ENCODE peak calls at places on chromosomes 11 and 22, in five cellular contexts. I, J, F, V and X are unnamed samples.

GRCh38 chr22:32204211-32204855 is 540 bp downstream of the RFPL2 start:
- DNase-seq in I (peak; percentile 36), J (no peak), F (no peak), V (no peak), X (peak; percentile 33)

GRCh38 chr11:58495906-58496305 is 12.0 kb downstream of the OR5B21 start:
- DNase-seq in I (no peak), J (no peak), F (no peak), V (no peak), X (no peak)

GRCh38 chr11:114077482-114078305 is 18.2 kb downstream of the ZBTB16 start:
- DNase-seq in I (no peak), J (no peak), F (no peak), V (peak; percentile 51), X (no peak)

GRCh38 chr22:38490915-38491314 is 15.2 kb downstream of the DDX17 start:
- DNase-seq in I (peak; percentile 40), J (no peak), F (peak; percentile 29), V (peak; percentile 73), X (peak; percentile 86)

GRCh38 chr11:117002639-117003305 is 95.5 kb downstream of the SIK3 start:
- DNase-seq in I (no peak), J (no peak), F (no peak), V (no peak), X (no peak)

GRCh38 chr11:129446572-129446971 is 70.9 kb downstream of the BARX2 start:
- DNase-seq in I (no peak), J (no peak), F (no peak), V (no peak), X (no peak)

GRCh38 chr22:37517826-37518450 is 1.3 kb downstream of the CARD10 start:
- DNase-seq in I (no peak), J (no peak), F (no peak), V (no peak), X (no peak)

GRCh38 chr11:75429902-75430691 is 2.9 kb downstream of the KLHL35 start:
- DNase-seq in I (peak; percentile 76), J (no peak), F (peak; percentile 64), V (peak; percentile 71), X (peak; percentile 68)

GRCh38 chr11:134630896-134631295 is 218.9 kb upstream of the B3GAT1 start:
- DNase-seq in I (no peak), J (no peak), F (no peak), V (no peak), X (no peak)

GRCh38 chr22:30205281-30206115 is 41.1 kb downstream of the LIF start:
- DNase-seq in I (peak; percentile 99), J (no peak), F (no peak), V (no peak), X (no peak)

GRCh38 chr22:37240941-37241320 is 3.1 kb downstream of the RAC2 start:
- DNase-seq in I (no peak), J (no peak), F (no peak), V (no peak), X (no peak)

GRCh38 chr11:73157141-73158010 is 15.3 kb upstream of the FCHSD2 start:
- DNase-seq in I (no peak), J (no peak), F (no peak), V (peak; percentile 35), X (no peak)

GRCh38 chr22:47394504-47395440 is 632.3 kb downstream of the TBC1D22A start:
- DNase-seq in I (no peak), J (no peak), F (no peak), V (no peak), X (no peak)
- TF ChIP-seq POLR2A in I (no peak), J (no peak), F (no peak), V (no peak), X (no peak)

GRCh38 chr11:119716475-119717057 is 12.4 kb downstream of the NECTIN1 start:
- DNase-seq in I (no peak), J (peak; percentile 33), F (no peak), V (no peak), X (no peak)
- TF ChIP-seq CTCF in I (no peak), J (peak; percentile 37), F (no peak), V (no peak), X (no peak)

GRCh38 chr22:50326959-50327710 is at the start of gene DENND6B:
- DNase-seq in I (peak; percentile 71), J (peak; percentile 77), F (peak; percentile 64), V (peak; percentile 83), X (peak; percentile 85)
- TF ChIP-seq POLR2A in I (peak; percentile 38), J (peak; percentile 72), F (peak; percentile 89), V (peak; percentile 67), X (peak; percentile 69)

GRCh38 chr11:10518123-10518522 is 22.9 kb downstream of the RNF141 start:
- DNase-seq in I (no peak), J (no peak), F (no peak), V (no peak), X (no peak)

GRCh38 chr11:10514713-10515112 is 26.3 kb downstream of the RNF141 start:
- DNase-seq in I (no peak), J (no peak), F (peak; percentile 18), V (no peak), X (no peak)

GRCh38 chr11:10515418-10515817 is 25.6 kb downstream of the RNF141 start:
- DNase-seq in I (no peak), J (no peak), F (no peak), V (no peak), X (no peak)

GRCh38 chr11:10511046-10511711 is 29.8 kb downstream of the RNF141 start:
- DNase-seq in I (no peak), J (no peak), F (no peak), V (no peak), X (no peak)

DNA sequence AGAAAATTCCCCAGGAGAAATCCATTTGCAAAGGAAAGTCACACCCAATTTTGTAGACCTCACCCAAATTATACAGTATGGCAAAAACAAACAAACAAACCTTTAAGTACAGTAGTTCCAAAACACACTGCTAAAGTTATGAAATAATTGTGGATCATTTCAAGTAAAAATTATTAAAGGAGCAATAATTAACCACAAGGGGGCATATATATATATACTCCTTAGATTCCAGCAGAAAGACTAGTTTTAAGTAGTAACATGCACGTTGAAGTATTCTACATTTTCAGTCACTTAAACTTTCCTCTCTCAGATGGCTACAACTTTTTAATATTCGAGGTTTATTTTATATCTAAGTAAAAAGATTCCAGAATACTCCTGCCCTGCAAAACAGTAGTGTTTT is 26.8 kb downstream of the RNF141 start:
- DNase-seq in I (peak; percentile 12), J (no peak), F (peak; percentile 52), V (no peak), X (no peak)
- TF ChIP-seq CTCF in I (peak; percentile 51), J (no peak), F (peak; percentile 5), V (no peak), X (no peak)

GRCh38 chr11:1073261-1073724 is 1.4 kb upstream of the MUC2 start:
- DNase-seq in I (peak; percentile 83), J (no peak), F (peak; percentile 62), V (peak; percentile 86), X (peak; percentile 87)

GRCh38 chr11:1072116-1072820 is 2.4 kb upstream of the MUC2 start:
- DNase-seq in I (peak; percentile 91), J (peak; percentile 40), F (peak; percentile 13), V (no peak), X (no peak)

GRCh38 chr11:1071571-1072115 is 3.0 kb upstream of the MUC2 start:
- DNase-seq in I (no peak), J (no peak), F (no peak), V (no peak), X (no peak)

GRCh38 chr11:1073851-1074243 is 827 bp upstream of the MUC2 start:
- DNase-seq in I (no peak), J (no peak), F (no peak), V (no peak), X (peak; percentile 3)

DNA sequence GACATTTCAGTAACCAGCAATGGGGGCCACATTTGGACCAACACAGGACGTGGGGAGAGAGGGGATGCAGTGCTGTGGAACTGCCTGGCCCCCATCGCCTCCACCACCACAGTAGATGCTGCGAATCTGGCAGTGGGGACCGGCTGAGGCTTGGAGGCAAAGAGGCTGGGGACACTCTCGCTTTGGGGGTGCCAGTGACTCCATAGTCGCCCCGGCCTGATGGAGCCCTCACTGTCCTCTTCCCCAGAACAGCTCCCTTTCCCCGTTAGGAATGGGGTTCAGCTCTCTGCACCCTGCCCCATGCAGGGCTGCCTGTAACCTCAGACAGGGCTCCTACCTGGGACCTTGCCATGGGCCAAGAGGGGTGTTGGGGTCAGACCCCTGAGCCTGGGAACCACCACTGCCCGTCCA is 1.8 kb upstream of the MUC2 start:
- DNase-seq in I (no peak), J (no peak), F (no peak), V (no peak), X (no peak)
- TF ChIP-seq POLR2A in I (no peak), J (no peak), F (no peak), V (no peak), X (no peak)

DNA sequence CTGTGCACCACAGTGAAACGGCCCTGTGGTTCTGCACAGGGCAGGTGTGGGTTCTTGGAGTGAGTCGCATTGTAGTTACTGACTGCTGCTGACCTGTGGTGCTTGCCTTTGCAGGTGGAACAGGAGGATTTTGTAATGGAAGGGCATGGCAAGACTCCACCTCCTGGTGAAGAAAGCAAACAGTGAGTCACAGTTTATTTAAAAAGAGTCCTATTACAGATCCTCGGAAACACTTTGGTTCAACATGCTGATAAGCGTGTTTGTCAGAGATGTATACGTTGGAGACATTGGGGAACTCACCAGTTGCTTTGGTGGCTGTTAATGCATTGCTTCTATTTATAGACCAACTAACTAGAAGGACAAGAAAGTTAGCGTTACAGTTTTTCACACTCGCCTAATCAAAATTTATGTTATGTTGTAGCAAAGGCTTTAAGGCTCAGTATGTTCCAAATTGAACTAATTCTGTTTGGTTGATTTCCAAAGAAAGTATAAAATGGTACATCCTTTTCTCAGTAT is 21.7 kb upstream of the TNRC6B start:
- DNase-seq in I (peak; percentile 80), J (peak; percentile 39), F (peak; percentile 33), V (peak; percentile 57), X (peak; percentile 79)
- TF ChIP-seq CTCF in I (no peak), J (peak; percentile 31), F (no peak), V (peak; percentile 17), X (peak; percentile 51)